ENCODE peak calls at places on chromosome X, in seven cellular contexts. V, O, Y, Z, P, F and X are unnamed samples.

GRCh38 chrX:108811891-108812290 is 75.5 kb upstream of the IRS4 start:
- DNase-seq in Z (no peak), P (no peak), F (no peak), Y (no peak), V (no peak), O (no peak), X (peak)

GRCh38 chrX:69253821-69254220 is 88.6 kb upstream of the PJA1 start:
- DNase-seq in Z (no peak), O (no peak), Y (no peak), P (no peak), F (no peak), V (no peak), X (no peak)

GRCh38 chrX:154136627-154137161 is 7.3 kb upstream of the OPN1LW start:
- DNase-seq in V (peak), O (peak), P (no peak), F (peak), Z (peak), Y (peak), X (peak)

GRCh38 chrX:15873566-15873965 is 19.0 kb upstream of the AP1S2 start:
- DNase-seq in Z (no peak), P (no peak), V (no peak), Y (no peak), F (no peak), O (no peak), X (no peak)

GRCh38 chrX:57647020-57647419 is 33.0 kb downstream of the NLRP2B start:
- DNase-seq in V (no peak), Y (no peak), Z (no peak), O (no peak), F (no peak), P (no peak), X (no peak)

GRCh38 chrX:119093991-119094741 is 21.4 kb downstream of the CT47C1 start:
- DNase-seq in Z (no peak), F (no peak), Y (no peak), V (no peak), P (peak), O (no peak), X (no peak)

GRCh38 chrX:101659601-101660063 is at the start of gene ARMCX2:
- DNase-seq in O (peak), V (peak), Y (peak), P (peak), F (peak), Z (no peak), X (peak)

GRCh38 chrX:132676561-132677186 is 187.8 kb upstream of the MBNL3 start:
- DNase-seq in V (no peak), P (no peak), Y (no peak), O (no peak), Z (no peak), F (no peak), X (peak)

GRCh38 chrX:41837270-41837944 is 85.9 kb downstream of the CASK start:
- DNase-seq in Z (no peak), Y (no peak), P (no peak), O (no peak), F (no peak), V (no peak), X (no peak)

GRCh38 chrX:131675596-131676194 is 131.8 kb downstream of the OR13H1 start:
- DNase-seq in F (peak), Z (no peak), Y (no peak), P (no peak), O (no peak), V (no peak), X (peak)

GRCh38 chrX:1468250-1468772 is 15.6 kb upstream of the ASMTL start:
- DNase-seq in O (no peak), P (peak), F (peak), V (no peak), Z (peak), Y (peak), X (no peak)

GRCh38 chrX:100635989-100636320 is 651 bp downstream of the TSPAN6 start:
- DNase-seq in Y (no peak), V (no peak), Z (no peak), O (no peak), P (no peak), F (no peak), X (no peak)

GRCh38 chrX:132983496-132983895 is 25.1 kb upstream of the HS6ST2 start:
- DNase-seq in F (no peak), Y (no peak), O (no peak), Z (no peak), P (no peak), V (peak), X (no peak)

GRCh38 chrX:13387656-13388421 is 68.0 kb upstream of the ATXN3L start:
- DNase-seq in O (no peak), P (no peak), V (no peak), Y (no peak), Z (no peak), F (no peak), X (no peak)

GRCh38 chrX:20527458-20528099 is 260.9 kb upstream of the RPS6KA3 start:
- DNase-seq in Z (no peak), V (peak), O (peak), F (no peak), P (no peak), Y (peak), X (peak)

GRCh38 chrX:38970845-38971244 is 169.6 kb downstream of the MID1IP1 start:
- DNase-seq in P (no peak), Z (no peak), V (no peak), Y (no peak), O (no peak), F (no peak), X (no peak)

GRCh38 chrX:109472939-109473713 is 8.8 kb downstream of the GUCY2F start:
- DNase-seq in F (no peak), V (no peak), P (no peak), O (no peak), Y (no peak), Z (peak), X (peak)

GRCh38 chrX:103774070-103774642 is 2.5 kb upstream of the PLP1 start:
- DNase-seq in F (no peak), V (no peak), O (peak), Z (no peak), P (no peak), Y (no peak), X (peak)

GRCh38 chrX:98068210-98068609 is 1184.5 kb downstream of the RPA4 start:
- DNase-seq in O (peak), F (no peak), Z (no peak), P (no peak), Y (no peak), V (peak), X (peak)

GRCh38 chrX:35726176-35726575 is 72.0 kb upstream of the MAGEB16 start:
- DNase-seq in Y (no peak), P (no peak), F (no peak), V (no peak), Z (no peak), O (no peak), X (no peak)

GRCh38 chrX:130053236-130053635 is 57.1 kb downstream of the ELF4 start:
- DNase-seq in Z (no peak), Y (no peak), O (no peak), V (no peak), P (no peak), F (no peak), X (no peak)

GRCh38 chrX:27186671-27187070 is 276.5 kb downstream of the PPP4R3C start:
- DNase-seq in P (no peak), O (peak), Y (peak), F (no peak), Z (no peak), V (peak), X (peak)

GRCh38 chrX:74351760-74352159 is 47.8 kb downstream of the ZCCHC13 start:
- DNase-seq in F (no peak), V (no peak), O (no peak), Y (no peak), P (no peak), Z (no peak), X (no peak)

GRCh38 chrX:7432901-7433300 is 284.9 kb upstream of the PUDP start:
- DNase-seq in P (no peak), V (no peak), Y (no peak), O (no peak), F (no peak), Z (no peak), X (no peak)

GRCh38 chrX:154806837-154807501 is 1.7 kb upstream of the MPP1 start:
- DNase-seq in Y (no peak), O (no peak), P (no peak), Z (no peak), F (no peak), V (no peak), X (no peak)

GRCh38 chrX:154433605-154434004 is 3.3 kb upstream of the GDI1 start:
- DNase-seq in V (no peak), P (no peak), Z (no peak), Y (no peak), O (no peak), F (no peak), X (no peak)

GRCh38 chrX:149881081-149881711 is at the start of gene MAGEA8:
- DNase-seq in V (no peak), O (no peak), Z (no peak), P (no peak), F (no peak), Y (no peak), X (peak)

GRCh38 chrX:72576161-72576896 is 3.7 kb upstream of the HDAC8 start:
- DNase-seq in O (no peak), Z (no peak), V (no peak), P (peak), Y (no peak), F (no peak), X (no peak)

GRCh38 chrX:56564182-56564885 is 907 bp downstream of the UBQLN2 start:
- DNase-seq in Y (peak), V (no peak), P (no peak), O (peak), F (no peak), Z (peak), X (peak)

GRCh38 chrX:2692221-2693122 is 1.4 kb downstream of the CD99 start:
- DNase-seq in Y (no peak), Z (no peak), P (no peak), V (no peak), O (no peak), F (no peak), X (peak)

GRCh38 chrX:41923925-41924693 is 755 bp upstream of the CASK start:
- DNase-seq in F (no peak), O (peak), P (no peak), Z (no peak), Y (peak), V (peak), X (peak)

GRCh38 chrX:24859211-24859841 is 156.4 kb downstream of the ARX start:
- DNase-seq in F (no peak), V (no peak), O (peak), P (no peak), Z (no peak), Y (no peak), X (peak)

GRCh38 chrX:150768580-150769190 is 75.5 kb downstream of the MTMR1 start:
- DNase-seq in Y (no peak), V (no peak), F (no peak), P (no peak), O (no peak), Z (no peak), X (no peak)

GRCh38 chrX:85020216-85020615 is 16.5 kb downstream of the APOOL start:
- DNase-seq in O (no peak), Z (no peak), P (no peak), V (no peak), Y (no peak), F (no peak), X (no peak)

GRCh38 chrX:39967348-39967747 is 130.4 kb downstream of the BCOR start:
- DNase-seq in Z (no peak), O (no peak), Y (no peak), F (no peak), P (no peak), V (no peak), X (no peak)

GRCh38 chrX:23764183-23764582 is 18.8 kb upstream of the SAT1 start:
- DNase-seq in Z (no peak), V (no peak), P (no peak), O (no peak), Y (no peak), F (no peak), X (no peak)

GRCh38 chrX:258291-259040 is 22.7 kb upstream of the PLCXD1 start:
- DNase-seq in V (no peak), F (no peak), Z (no peak), P (no peak), O (no peak), Y (no peak), X (no peak)

GRCh38 chrX:96407981-96408380 is 276.7 kb upstream of the DIAPH2 start:
- DNase-seq in Z (no peak), V (no peak), P (no peak), Y (no peak), F (no peak), O (no peak), X (no peak)

GRCh38 chrX:104469771-104470170 is 96.2 kb upstream of the IL1RAPL2 start:
- DNase-seq in P (no peak), V (no peak), Y (no peak), O (no peak), Z (no peak), F (no peak), X (peak)